ENCODE peak calls at places on chromosomes 7 and 10, in four cellular contexts. H is left ventricle myocardium inferior, A is body of pancreas, V is GM12865. P is an unnamed sample.

GRCh38 chr7:33700001-33700899 is 205.1 kb upstream of the BMPER start:
- DNase-seq in V (no peak), H (no peak), A (no peak), P (no peak)

GRCh38 chr10:120782336-120782735 is 68.8 kb upstream of the WDR11 start:
- DNase-seq in A (no peak), H (no peak), V (no peak), P (no peak)

GRCh38 chr7:13165854-13166253 is 478.4 kb downstream of the ARL4A start:
- DNase-seq in A (no peak), H (no peak), V (no peak), P (no peak)

GRCh38 chr7:73359746-73360375 is 31.9 kb downstream of the FKBP6 start:
- DNase-seq in H (no peak), A (no peak), V (no peak), P (no peak)

GRCh38 chr10:105292236-105292635 is 651.1 kb downstream of the SORCS3 start:
- DNase-seq in V (no peak), H (no peak), A (no peak), P (no peak)

GRCh38 chr10:131183546-131184045 is 127.9 kb downstream of the TCERG1L start:
- DNase-seq in V (no peak), A (no peak), H (no peak), P (no peak)

GRCh38 chr7:88278881-88279280 is 27.8 kb downstream of the STEAP4 start:
- DNase-seq in V (no peak), H (no peak), A (no peak), P (no peak)

GRCh38 chr7:41241641-41242040 is 461.2 kb downstream of the INHBA start:
- DNase-seq in V (no peak), A (no peak), H (no peak), P (no peak)

GRCh38 chr7:159136442-159136841 is 8.2 kb downstream of the VIPR2 start:
- DNase-seq in H (no peak), A (no peak), V (no peak), P (no peak)

GRCh38 chr7:104327963-104328307 is 468 bp upstream of the LHFPL3 start:
- DNase-seq in H (no peak), A (no peak), V (no peak), P (no peak)

GRCh38 chr7:155511597-155511996 is 34.8 kb downstream of the CNPY1 start:
- DNase-seq in H (no peak), V (no peak), A (no peak), P (no peak)

GRCh38 chr10:130171196-130171595 is 35.0 kb downstream of the GLRX3 start:
- DNase-seq in V (no peak), A (no peak), H (no peak), P (no peak)

DNA sequence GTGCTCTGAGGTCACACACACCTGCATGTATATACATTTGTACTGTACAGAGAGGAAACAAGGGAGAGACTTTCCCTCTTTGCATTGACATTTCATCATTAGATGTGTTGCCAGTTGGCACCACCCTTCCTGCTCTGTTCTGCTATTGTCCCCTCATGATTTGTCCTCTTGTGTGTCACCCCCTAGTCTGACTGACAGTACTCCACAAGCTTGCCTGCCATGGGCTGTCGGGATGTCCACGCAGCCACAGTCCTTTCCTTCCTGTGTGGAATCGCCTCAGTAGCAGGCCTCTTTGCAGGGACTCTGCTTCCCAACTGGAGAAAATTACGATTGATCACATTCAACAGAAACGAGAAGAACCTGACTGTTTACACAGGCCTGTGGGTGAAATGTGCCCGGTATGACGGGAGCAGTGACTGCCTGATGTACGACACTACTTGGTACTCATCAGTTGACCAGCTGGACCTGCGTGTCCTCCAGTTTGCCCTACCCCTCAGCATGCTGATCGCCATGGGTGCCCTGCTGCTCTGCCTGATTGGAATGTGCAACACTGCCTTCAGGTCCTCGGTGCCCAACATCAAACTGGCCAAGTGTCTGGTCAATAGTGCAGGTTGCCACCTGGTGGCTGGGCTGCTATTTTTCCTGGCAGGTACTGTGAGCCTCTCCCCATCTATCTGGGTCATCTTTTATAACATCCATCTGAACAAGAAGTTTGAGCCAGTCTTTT is 9.4 kb downstream of the CLDN12 start:
- DNase-seq in V (peak), A (peak), H (no peak), P (peak)
- TF ChIP-seq CTCF in V (peak), A (no peak), H (peak), P (peak)

GRCh38 chr10:16952610-16953009 is 135.4 kb upstream of the RSU1 start:
- DNase-seq in A (no peak), H (no peak), V (peak), P (no peak)
- H3K4me3 ChIP-seq in A (no peak), H (no peak), V (no peak), P (no peak)

GRCh38 chr10:99433378-99434020 is 3.1 kb upstream of the GOT1 start:
- DNase-seq in H (no peak), A (no peak), V (no peak), P (no peak)
- TF ChIP-seq CTCF in H (peak), A (no peak), V (no peak), P (no peak)

GRCh38 chr7:45000096-45001032 is at the start of gene CCM2:
- DNase-seq in A (peak), H (peak), V (peak), P (peak)

GRCh38 chr7:44994877-44995554 is 5.0 kb upstream of the CCM2 start:
- DNase-seq in V (peak), A (no peak), H (no peak), P (no peak)

GRCh38 chr7:44998153-44998871 is 1.7 kb upstream of the CCM2 start:
- DNase-seq in A (no peak), V (no peak), H (no peak), P (peak)

GRCh38 chr7:44999245-45000095 is 531 bp upstream of the CCM2 start:
- DNase-seq in A (peak), V (peak), H (peak), P (peak)

GRCh38 chr7:44995555-44996493 is 4.2 kb upstream of the CCM2 start:
- DNase-seq in A (no peak), V (peak), H (no peak), P (no peak)
- H3K4me3 ChIP-seq in A (no peak), V (peak), H (no peak), P (no peak)

DNA sequence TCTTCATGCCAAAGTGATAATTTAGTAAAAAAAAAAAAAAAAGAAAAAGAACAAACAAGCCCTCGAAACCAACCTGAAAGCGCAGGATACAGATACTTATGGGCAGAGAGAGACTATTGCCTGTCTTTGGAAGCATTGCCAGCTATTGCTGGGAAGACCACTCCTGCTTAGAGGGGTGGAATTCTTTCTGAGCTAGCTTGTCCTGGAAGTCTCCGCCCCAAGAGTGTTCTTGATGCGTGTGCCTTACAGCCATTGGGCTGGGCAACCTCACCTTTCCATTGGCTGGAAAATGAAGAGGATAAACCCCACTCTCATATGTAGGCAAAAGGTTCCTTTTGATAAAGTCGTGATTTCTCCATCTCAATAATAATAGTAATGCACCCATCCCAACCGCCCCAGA is 19.9 kb upstream of the INSYN2A start:
- DNase-seq in A (no peak), H (no peak), V (no peak), P (no peak)
- TF ChIP-seq CTCF in A (no peak), H (no peak), V (no peak), P (no peak)